ENCODE peak calls at places on chromosomes 16 and 17, in nine cellular contexts. F is activated CD4-positive, CD25-positive, alpha-beta regulatory T cell; B is glutamatergic neuron; K is activated CD8-positive, alpha-beta T cell treated with anti-CD3 and anti-CD28 coated beads for 36 hours; D is stimulated activated CD8-positive, alpha-beta memory T cell treated with anti-CD3 and anti-CD28 coated beads, Interleukin-4, amount 100 ng/mL, for 48 hours; W is WERI-Rb-1; Z is B cell; S is activated T-helper 1 cell treated with anti-CD3 and anti-CD28 coated beads, Interleukin-2, amount 50 U/mL, for 16 hours; V is amniotic epithelial cell. X is an unnamed sample.

GRCh38 chr17:6507535-6507934 is 48.8 kb downstream of the PITPNM3 start:
- DNase-seq in F (no peak), B (no peak), K (no peak), D (no peak), W (no peak), Z (no peak), S (no peak), V (peak), X (no peak)

GRCh38 chr16:2468142-2468724 is 2.9 kb upstream of the NTN3 start:
- DNase-seq in F (no peak), B (peak), K (peak), D (no peak), W (no peak), Z (peak), S (no peak), V (no peak), X (peak)

GRCh38 chr17:6085812-6086211 is 15.6 kb downstream of the WSCD1 start:
- DNase-seq in F (no peak), B (no peak), K (no peak), D (no peak), W (peak), Z (no peak), S (no peak), V (no peak), X (no peak)

GRCh38 chr16:56604966-56605365 is 3.4 kb upstream of the MT2A start:
- DNase-seq in F (no peak), B (no peak), K (no peak), D (no peak), W (no peak), Z (no peak), S (no peak), V (no peak), X (no peak)

GRCh38 chr17:17073627-17074521 is 31.6 kb downstream of the MPRIP start:
- DNase-seq in F (no peak), B (peak), K (peak), D (no peak), W (no peak), Z (no peak), S (no peak), V (no peak), X (no peak)

GRCh38 chr17:72517413-72518237 is 396.8 kb downstream of the SOX9 start:
- DNase-seq in F (no peak), B (no peak), K (no peak), D (no peak), W (no peak), Z (no peak), S (no peak), V (no peak), X (peak)

GRCh38 chr17:44997733-44998520 is 29.8 kb upstream of the C1QL1 start:
- DNase-seq in F (no peak), B (no peak), K (no peak), D (no peak), W (peak), Z (no peak), S (no peak), V (peak), X (no peak)

GRCh38 chr16:31010539-31010938 is at the start of gene STX1B:
- DNase-seq in F (peak), B (peak), K (peak), D (peak), W (peak), Z (peak), S (peak), V (no peak), X (no peak)

GRCh38 chr16:31084584-31085298 is 4.0 kb downstream of the PRSS53 start:
- DNase-seq in F (no peak), B (no peak), K (no peak), D (no peak), W (peak), Z (no peak), S (no peak), V (no peak), X (no peak)

GRCh38 chr16:20911361-20911760 is 10.8 kb downstream of the LYRM1 start:
- DNase-seq in F (no peak), B (no peak), K (peak), D (no peak), W (no peak), Z (no peak), S (no peak), V (no peak), X (no peak)

GRCh38 chr17:77528516-77529327 is 388.0 kb downstream of the SEC14L1 start:
- DNase-seq in F (no peak), B (peak), K (peak), D (peak), W (peak), Z (peak), S (no peak), V (no peak), X (peak)

GRCh38 chr17:34401165-34401564 is 38.1 kb upstream of the CCL1 start:
- DNase-seq in F (no peak), B (no peak), K (no peak), D (no peak), W (peak), Z (no peak), S (no peak), V (no peak), X (no peak)

GRCh38 chr16:12057276-12057675 is 80.7 kb downstream of the SNX29 start:
- DNase-seq in F (no peak), B (no peak), K (no peak), D (no peak), W (no peak), Z (no peak), S (no peak), V (peak), X (no peak)

GRCh38 chr16:10812352-10813122 is 6.1 kb downstream of the TVP23A start:
- DNase-seq in F (no peak), B (no peak), K (peak), D (no peak), W (no peak), Z (no peak), S (no peak), V (no peak), X (no peak)

GRCh38 chr16:50276128-50276444 is 9.7 kb downstream of the ADCY7 start:
- DNase-seq in F (no peak), B (no peak), K (no peak), D (no peak), W (no peak), Z (no peak), S (no peak), V (no peak), X (no peak)

GRCh38 chr16:3170440-3171180 is 17.4 kb upstream of the OR1F1 start:
- DNase-seq in F (no peak), B (no peak), K (peak), D (peak), W (no peak), Z (peak), S (no peak), V (no peak), X (peak)

GRCh38 chr16:14378684-14379467 is 251.2 kb downstream of the PARN start:
- DNase-seq in F (no peak), B (no peak), K (no peak), D (no peak), W (no peak), Z (no peak), S (no peak), V (peak), X (no peak)

GRCh38 chr16:30395155-30395991 is at the start of gene ZNF48:
- DNase-seq in F (peak), B (peak), K (peak), D (peak), W (peak), Z (peak), S (no peak), V (peak), X (peak)

GRCh38 chr16:75593825-75594820 is 27.9 kb downstream of the GABARAPL2 start:
- DNase-seq in F (no peak), B (no peak), K (peak), D (no peak), W (no peak), Z (no peak), S (no peak), V (peak), X (no peak)

GRCh38 chr17:7888184-7888920 is at the start of gene CHD3:
- DNase-seq in F (no peak), B (no peak), K (peak), D (peak), W (no peak), Z (peak), S (no peak), V (no peak), X (no peak)

GRCh38 chr17:32664936-32665583 is 178.3 kb downstream of the CDK5R1 start:
- DNase-seq in F (no peak), B (no peak), K (no peak), D (no peak), W (no peak), Z (no peak), S (no peak), V (no peak), X (no peak)

GRCh38 chr16:70156207-70156978 is 17.2 kb upstream of the CLEC18C start:
- DNase-seq in F (no peak), B (no peak), K (no peak), D (no peak), W (no peak), Z (no peak), S (no peak), V (no peak), X (no peak)

GRCh38 chr16:3408561-3409197 is 7.7 kb downstream of the ZNF174 start:
- DNase-seq in F (no peak), B (no peak), K (no peak), D (no peak), W (no peak), Z (no peak), S (no peak), V (no peak), X (no peak)

GRCh38 chr17:31155208-31155810 is 60.5 kb downstream of the NF1 start:
- DNase-seq in F (no peak), B (no peak), K (no peak), D (no peak), W (no peak), Z (no peak), S (no peak), V (peak), X (no peak)

GRCh38 chr17:81986606-81987005 is 9.2 kb downstream of the ASPSCR1 start:
- DNase-seq in F (no peak), B (no peak), K (no peak), D (no peak), W (peak), Z (no peak), S (no peak), V (no peak), X (no peak)

GRCh38 chr16:14232106-14232890 is 161.2 kb downstream of the MRTFB start:
- DNase-seq in F (no peak), B (no peak), K (no peak), D (no peak), W (no peak), Z (no peak), S (no peak), V (peak), X (peak)

GRCh38 chr17:7425756-7426155 is 340 bp downstream of the SPEM2 start:
- DNase-seq in F (no peak), B (no peak), K (no peak), D (no peak), W (no peak), Z (no peak), S (no peak), V (no peak), X (no peak)

GRCh38 chr16:84534815-84535214 is 30.4 kb upstream of the MEAK7 start:
- DNase-seq in F (no peak), B (no peak), K (no peak), D (no peak), W (no peak), Z (no peak), S (no peak), V (no peak), X (no peak)

GRCh38 chr16:46801428-46802049 is 29.4 kb downstream of the C16orf87 start:
- DNase-seq in F (no peak), B (no peak), K (no peak), D (no peak), W (no peak), Z (no peak), S (no peak), V (peak), X (no peak)

X was measured in retina.